ENCODE peak calls at places on chromosomes 3 and 15, in four cellular contexts. E, C, D and I are unnamed samples. For H3K36me3, the result is how much of the 10 kb centered on the place peaks cover.

GRCh38 chr3:108322352-108322751 is 26.0 kb downstream of the HHLA2 start:
- DNase-seq in E (no peak), C (no peak), D (peak), I (no peak)

GRCh38 chr3:142053244-142053643 is 96.1 kb downstream of the TFDP2 start:
- DNase-seq in E (no peak), C (no peak), D (no peak), I (no peak)

GRCh38 chr3:169173636-169174035 is 489.9 kb downstream of the MECOM start:
- DNase-seq in E (no peak), C (no peak), D (no peak), I (no peak)

GRCh38 chr15:86690566-86690965 is 610.9 kb downstream of the AGBL1 start:
- DNase-seq in E (no peak), C (no peak), D (peak), I (no peak)

GRCh38 chr15:41965441-41966413 is 6.6 kb downstream of the EHD4 start:
- DNase-seq in E (no peak), C (peak), D (no peak), I (no peak)

GRCh38 chr3:50157821-50158556 is 2.9 kb downstream of the SEMA3F start:
- DNase-seq in E (no peak), C (no peak), D (no peak), I (no peak)

GRCh38 chr3:151003024-151003771 is 30.7 kb upstream of the CLRN1 start:
- DNase-seq in E (no peak), C (no peak), D (no peak), I (peak)

GRCh38 chr3:27633224-27633545 is 88.9 kb downstream of the EOMES start:
- DNase-seq in E (no peak), C (no peak), D (no peak), I (no peak)

GRCh38 chr3:27885641-27886040 is 163.5 kb upstream of the EOMES start:
- DNase-seq in E (no peak), C (no peak), D (no peak), I (no peak)

GRCh38 chr15:56537881-56538280 is 72.9 kb upstream of the MNS1 start:
- DNase-seq in E (peak), C (peak), D (peak), I (peak)

GRCh38 chr3:150114873-150115570 is 144.3 kb upstream of the PFN2 start:
- DNase-seq in E (no peak), C (no peak), D (no peak), I (no peak)

GRCh38 chr3:48232232-48232631 is 8.7 kb upstream of the ZNF589 start:
- DNase-seq in E (no peak), C (no peak), D (no peak), I (no peak)

GRCh38 chr15:90004671-90005070 is 3.5 kb downstream of the ZNF710 start:
- DNase-seq in E (peak), C (peak), D (no peak), I (no peak)

GRCh38 chr3:119831941-119832371 is 50.1 kb downstream of the NR1I2 start:
- DNase-seq in E (no peak), C (no peak), D (no peak), I (no peak)

GRCh38 chr3:4900298-4900697 is 78.9 kb upstream of the BHLHE40 start:
- DNase-seq in E (no peak), C (no peak), D (no peak), I (no peak)

GRCh38 chr15:93467327-93467726 is 378.3 kb upstream of the RGMA start:
- DNase-seq in E (peak), C (peak), D (no peak), I (no peak)

GRCh38 chr15:73142802-73143762 is 90.8 kb downstream of the NEO1 start:
- DNase-seq in E (no peak), C (no peak), D (no peak), I (peak)

GRCh38 chr15:98916826-98917225 is 90.8 kb downstream of the PGPEP1L start:
- DNase-seq in E (no peak), C (no peak), D (no peak), I (no peak)

GRCh38 chr15:83206971-83207621 is 527 bp downstream of the HDGFL3 start:
- DNase-seq in E (peak), C (peak), D (peak), I (peak)

GRCh38 chr3:49654955-49655556 is 19.1 kb upstream of the APEH start:
- DNase-seq in E (peak), C (peak), D (no peak), I (no peak)

GRCh38 chr3:16429086-16429485 is 84.4 kb downstream of the RFTN1 start:
- DNase-seq in E (no peak), C (no peak), D (no peak), I (no peak)

GRCh38 chr15:75985966-75986365 is 26.3 kb downstream of the NRG4 start:
- DNase-seq in E (no peak), C (no peak), D (no peak), I (no peak)

GRCh38 chr15:90248760-90249122 is 615 bp upstream of the TTLL13 start:
- DNase-seq in E (no peak), C (no peak), D (no peak), I (no peak)

GRCh38 chr15:60935130-60935529 is 294.0 kb downstream of the RORA start:
- DNase-seq in E (no peak), C (no peak), D (no peak), I (no peak)

GRCh38 chr3:137121704-137122314 is 164.0 kb downstream of the IL20RB start:
- DNase-seq in E (no peak), C (peak), D (peak), I (no peak)
- H3K4me3 ChIP-seq in E (no peak), C (no peak), D (no peak), I (no peak)

DNA sequence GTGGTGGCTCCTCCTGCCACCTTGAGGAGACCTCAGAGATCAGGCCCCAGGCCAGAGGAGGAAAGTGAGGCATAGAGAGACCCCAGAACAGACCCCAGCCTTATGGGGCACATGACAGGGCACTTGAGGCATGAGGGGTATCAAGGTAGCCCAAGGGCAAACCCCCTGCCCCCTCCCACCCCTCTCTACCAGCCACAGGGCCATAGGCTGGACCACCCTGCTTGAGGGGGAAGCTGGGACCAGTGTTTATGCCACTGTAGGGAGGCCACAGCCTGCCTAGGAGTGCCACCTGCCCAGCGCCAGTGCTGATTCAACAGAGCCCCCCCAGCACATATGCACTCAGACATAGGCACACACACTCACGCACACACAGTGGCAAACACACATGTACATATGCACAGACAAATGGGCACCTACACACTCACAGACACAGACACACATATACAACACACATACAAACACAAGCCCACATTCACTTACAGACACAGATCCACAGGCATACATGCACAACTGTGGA is 10.3 kb downstream of the MYL3 start:
- DNase-seq in E (peak), C (no peak), D (no peak), I (no peak)
- H3K27ac ChIP-seq in E (no peak), C (no peak), D (no peak), I (no peak)

GRCh38 chr15:64857421-64857820 is 15.7 kb downstream of the PLEKHO2 start:
- DNase-seq in E (no peak), C (no peak), D (no peak), I (no peak)

GRCh38 chr15:64854041-64854440 is 12.3 kb downstream of the PLEKHO2 start:
- DNase-seq in E (no peak), C (no peak), D (no peak), I (no peak)

GRCh38 chr15:64854526-64854925 is 12.8 kb downstream of the PLEKHO2 start:
- DNase-seq in E (no peak), C (no peak), D (no peak), I (no peak)

GRCh38 chr15:64856429-64857145 is 14.9 kb downstream of the PLEKHO2 start:
- DNase-seq in E (peak), C (no peak), D (no peak), I (no peak)

DNA sequence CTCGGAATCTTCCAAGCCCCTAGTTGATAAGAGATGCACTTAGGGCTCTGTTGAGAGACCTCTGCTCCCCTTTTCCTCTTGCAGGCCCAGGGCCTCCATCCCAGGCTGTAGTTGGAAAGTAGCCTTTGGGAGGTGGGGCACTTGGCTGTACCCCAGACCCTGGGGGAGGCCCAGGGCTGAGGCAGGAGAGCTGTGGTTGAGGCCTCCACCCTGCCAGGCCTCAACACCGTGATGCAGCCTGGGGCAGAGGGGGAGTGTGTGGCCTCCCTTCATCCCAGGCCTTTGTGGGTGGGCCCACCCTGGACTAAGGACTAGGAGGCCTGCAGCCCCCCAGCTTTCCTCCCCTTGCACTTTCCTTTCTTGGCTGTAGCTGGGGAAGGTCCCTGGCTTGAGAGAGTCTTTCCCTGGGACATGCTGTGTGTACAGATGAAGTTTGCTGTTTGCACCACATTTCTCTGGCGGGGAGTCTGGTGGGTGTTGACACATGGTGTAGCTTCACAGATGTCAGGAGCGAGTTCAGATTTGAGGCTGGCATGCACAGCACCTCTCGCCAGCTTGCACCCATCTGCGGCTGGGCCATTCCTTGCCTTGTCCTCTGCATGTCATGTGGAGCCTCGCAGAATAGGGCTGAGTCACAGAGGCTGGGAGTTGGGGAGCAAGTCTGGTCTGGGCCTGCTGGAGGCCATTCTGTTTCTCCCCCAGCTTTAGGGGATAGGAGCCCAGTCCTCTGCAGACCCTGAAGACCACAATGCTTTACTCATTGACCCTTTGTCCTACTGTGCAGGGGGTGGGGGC is 13.7 kb downstream of the PLEKHO2 start:
- DNase-seq in E (no peak), C (no peak), D (no peak), I (no peak)
- H3K36me3 ChIP-seq in E (under half), C (under half), D (under half), I (half or more)

GRCh38 chr3:117885046-117885445 is 1149.6 kb downstream of the IGSF11 start:
- DNase-seq in E (no peak), C (no peak), D (no peak), I (no peak)
- H3K4me3 ChIP-seq in E (no peak), C (no peak), D (no peak), I (no peak)

DNA sequence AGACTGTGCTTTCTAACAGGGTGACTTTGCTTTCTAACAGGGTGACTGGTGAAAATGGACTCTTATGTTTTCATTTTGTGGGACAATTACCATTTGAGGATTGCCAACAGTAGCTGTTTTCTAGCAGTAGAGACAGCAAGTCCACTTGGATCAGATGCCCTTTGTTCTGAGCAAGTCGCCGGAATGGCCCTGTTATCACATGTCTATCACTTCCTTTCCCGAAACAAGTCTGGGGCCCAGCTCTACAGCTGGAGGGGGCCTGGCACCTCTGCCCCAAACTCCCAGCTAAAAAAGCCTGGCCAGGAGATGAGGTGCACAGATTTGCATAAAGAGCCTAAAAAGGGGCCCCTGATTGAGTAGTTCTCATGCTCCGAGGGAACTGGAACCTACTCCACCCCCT is 44.6 kb downstream of the THBS1 start:
- DNase-seq in E (no peak), C (no peak), D (no peak), I (no peak)
- H3K27ac ChIP-seq in E (peak), C (peak), D (no peak), I (peak)

GRCh38 chr3:68984011-68984410 is 29.5 kb downstream of the EOGT start:
- DNase-seq in E (no peak), C (no peak), D (no peak), I (no peak)
- H3K36me3 ChIP-seq in E (half or more), C (under half), D (under half), I (under half)